ENCODE peak calls at places on chromosomes 2 and 18, in four cellular contexts. V is sigmoid colon, Y is OCI-LY7, D is A549. Q is an unnamed sample. For H3K9me3, the result is how much of the 10 kb centered on the place peaks cover.

GRCh38 chr2:160091381-160091780 is 29.0 kb upstream of the PLA2R1 start:
- DNase-seq in D (no peak), V (no peak), Y (no peak), Q (no peak)

GRCh38 chr2:61433606-61434005 is 37.3 kb downstream of the USP34 start:
- DNase-seq in V (no peak), D (no peak), Y (no peak), Q (no peak)

GRCh38 chr2:62284980-62285379 is 89.1 kb downstream of the B3GNT2 start:
- DNase-seq in D (no peak), V (no peak), Y (peak), Q (no peak)

GRCh38 chr2:8018956-8019355 is 662.9 kb upstream of the ID2 start:
- DNase-seq in V (no peak), Y (no peak), D (no peak), Q (no peak)

GRCh38 chr2:44768438-44769236 is 172.9 kb upstream of the SIX3 start:
- DNase-seq in D (no peak), V (no peak), Y (no peak), Q (no peak)

GRCh38 chr2:32711219-32711618 is 83.4 kb downstream of the TTC27 start:
- DNase-seq in Y (no peak), D (no peak), V (no peak), Q (peak)

GRCh38 chr18:31204169-31204568 is 41.5 kb upstream of the DSC1 start:
- DNase-seq in Y (no peak), D (no peak), V (no peak), Q (no peak)

GRCh38 chr18:46856975-46857374 is 60.3 kb downstream of the PIAS2 start:
- DNase-seq in V (no peak), Y (peak), D (no peak), Q (no peak)

GRCh38 chr18:1530650-1531049 is 626.0 kb downstream of the ADCYAP1 start:
- DNase-seq in D (no peak), Y (no peak), V (no peak), Q (no peak)

GRCh38 chr18:48826806-48827205 is 124.0 kb downstream of the SMAD7 start:
- DNase-seq in Y (no peak), V (peak), D (no peak), Q (no peak)

GRCh38 chr2:148666555-148666954 is 22.0 kb downstream of the EPC2 start:
- DNase-seq in Y (no peak), V (no peak), D (no peak), Q (no peak)

GRCh38 chr2:46308081-46308480 is 10.9 kb downstream of the EPAS1 start:
- DNase-seq in V (no peak), Y (no peak), D (no peak), Q (no peak)

GRCh38 chr2:173087793-173088493 is 12.3 kb downstream of the MAP3K20 start:
- DNase-seq in V (no peak), D (no peak), Y (no peak), Q (no peak)

GRCh38 chr2:19885791-19886190 is 16.0 kb downstream of the TTC32 start:
- DNase-seq in D (no peak), V (peak), Y (no peak), Q (no peak)

GRCh38 chr18:74373428-74373827 is 57.8 kb downstream of the C18orf63 start:
- DNase-seq in D (no peak), Y (no peak), V (no peak), Q (no peak)

GRCh38 chr2:229081411-229081810 is 189.7 kb downstream of the PID1 start:
- DNase-seq in V (no peak), Y (no peak), D (no peak), Q (no peak)

GRCh38 chr2:203989536-203989935 is 53.0 kb downstream of the ICOS start:
- DNase-seq in V (no peak), D (no peak), Y (no peak), Q (no peak)

GRCh38 chr2:238716171-238716570 is 131.7 kb upstream of the TWIST2 start:
- DNase-seq in Y (no peak), V (no peak), D (no peak), Q (no peak)

GRCh38 chr2:152421521-152422367 is 86.8 kb downstream of the FMNL2 start:
- DNase-seq in Y (no peak), D (peak), V (no peak), Q (peak)

GRCh38 chr2:209629622-209630021 is 142.0 kb upstream of the UNC80 start:
- DNase-seq in Y (no peak), V (no peak), D (no peak), Q (no peak)

GRCh38 chr18:50973367-50974126 is 5.7 kb downstream of the ELAC1 start:
- DNase-seq in D (peak), V (no peak), Y (no peak), Q (no peak)

GRCh38 chr2:88329815-88330603 is 122.5 kb downstream of the FOXI3 start:
- DNase-seq in D (no peak), V (no peak), Y (no peak), Q (no peak)

GRCh38 chr2:201633862-201634261 is 9.4 kb downstream of the TMEM237 start:
- DNase-seq in Y (no peak), V (no peak), D (no peak), Q (no peak)

GRCh38 chr2:26251893-26252292 is 7.2 kb downstream of the HADHB start:
- DNase-seq in Y (no peak), V (peak), D (no peak), Q (peak)

GRCh38 chr18:54020346-54020745 is 204.1 kb downstream of the MBD2 start:
- DNase-seq in Y (no peak), V (no peak), D (no peak), Q (no peak)

GRCh38 chr2:61566566-61566965 is 28.4 kb upstream of the XPO1 start:
- DNase-seq in D (no peak), V (no peak), Y (no peak), Q (no peak)

GRCh38 chr2:120653026-120653425 is 82.6 kb upstream of the GLI2 start:
- DNase-seq in D (no peak), V (no peak), Y (no peak), Q (no peak)

GRCh38 chr18:8409151-8409550 is 200.1 kb upstream of the RAB12 start:
- DNase-seq in V (no peak), Y (no peak), D (no peak), Q (no peak)

GRCh38 chr2:160574472-160575140 is 81.0 kb upstream of the RBMS1 start:
- DNase-seq in V (no peak), Y (no peak), D (no peak), Q (no peak)

GRCh38 chr2:110114801-110115200 is 821 bp downstream of the MALL start:
- DNase-seq in Y (no peak), D (peak), V (no peak), Q (no peak)

GRCh38 chr2:188412190-188412589 is 120.5 kb downstream of the GULP1 start:
- DNase-seq in Y (no peak), V (no peak), D (no peak), Q (no peak)

GRCh38 chr2:195477248-195477995 is 179.6 kb upstream of the SLC39A10 start:
- DNase-seq in D (no peak), V (no peak), Y (no peak), Q (no peak)

GRCh38 chr18:44502221-44502620 is 178.5 kb upstream of the SETBP1 start:
- DNase-seq in D (no peak), V (no peak), Y (no peak), Q (no peak)

GRCh38 chr2:57728691-57729090 is 317.9 kb upstream of the VRK2 start:
- DNase-seq in V (no peak), D (no peak), Y (no peak), Q (no peak)

GRCh38 chr2:175726213-175726612 is 275.9 kb downstream of the LNPK start:
- DNase-seq in Y (no peak), D (no peak), V (no peak), Q (no peak)

GRCh38 chr2:85804583-85804982 is 50.8 kb downstream of the ATOH8 start:
- DNase-seq in Y (peak), D (peak), V (peak), Q (no peak)

DNA sequence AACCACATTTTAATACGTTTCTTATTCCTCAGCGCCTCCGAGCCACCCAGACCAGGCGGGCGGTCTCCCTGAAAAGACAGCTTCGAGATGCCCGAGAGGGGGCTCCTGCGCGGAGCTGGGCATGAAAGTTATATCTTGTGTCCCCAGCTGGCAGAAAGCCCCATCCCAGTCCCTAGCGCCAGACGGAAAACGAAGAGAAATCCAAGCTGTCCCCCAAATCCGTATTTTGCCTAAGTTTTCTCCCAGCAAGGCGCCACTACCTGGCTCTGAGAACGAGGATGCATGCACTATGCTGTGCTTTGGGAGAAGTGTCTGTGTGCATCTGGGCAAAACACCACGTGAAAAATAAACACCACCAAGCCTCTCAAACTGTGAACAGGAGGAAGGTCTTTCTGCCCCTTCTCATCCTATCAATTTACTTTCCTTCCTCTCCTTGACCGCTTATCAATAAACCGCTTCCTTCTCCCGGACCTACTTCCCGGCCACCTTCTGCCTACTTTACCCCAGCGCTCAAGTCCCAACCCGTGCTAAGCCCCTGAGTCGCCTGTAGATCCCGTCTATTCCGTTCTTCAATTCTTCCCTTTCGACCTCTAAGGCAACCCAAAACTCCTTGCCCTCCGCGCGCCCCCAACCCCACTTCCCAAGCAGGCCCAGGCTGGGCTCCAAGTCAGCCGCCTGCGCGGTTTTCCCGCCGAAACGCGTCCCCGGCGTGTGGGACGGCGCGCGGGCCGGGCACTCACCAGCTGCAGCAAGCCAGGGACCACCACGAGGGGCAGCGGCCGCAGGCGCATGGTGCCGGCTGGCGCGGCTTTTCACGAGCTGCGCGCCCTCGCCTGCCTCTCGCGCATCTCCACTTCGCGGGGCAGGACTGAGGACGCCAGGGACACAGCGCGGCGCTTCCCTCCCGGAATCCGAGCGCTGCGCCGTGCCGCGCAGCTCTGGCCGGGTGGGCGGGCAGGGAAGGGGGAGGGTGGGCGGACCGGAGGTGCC is at the start of gene NXPH2:
- DNase-seq in Y (no peak), D (no peak), V (no peak), Q (no peak)
- TF ChIP-seq CTCF in Y (no peak), D (no peak), V (no peak), Q (no peak)

GRCh38 chr2:98472132-98472650 is 27.5 kb downstream of the INPP4A start:
- DNase-seq in Y (no peak), V (peak), D (no peak), Q (no peak)

GRCh38 chr2:98474979-98475632 is 30.4 kb downstream of the INPP4A start:
- DNase-seq in V (peak), Y (no peak), D (no peak), Q (no peak)

GRCh38 chr2:98471402-98472131 is 26.9 kb downstream of the INPP4A start:
- DNase-seq in Y (no peak), D (no peak), V (peak), Q (no peak)

GRCh38 chr2:98473995-98474780 is 29.5 kb downstream of the INPP4A start:
- DNase-seq in Y (no peak), D (no peak), V (peak), Q (no peak)

GRCh38 chr2:98472961-98473746 is 28.5 kb downstream of the INPP4A start:
- DNase-seq in D (no peak), Y (no peak), V (peak), Q (no peak)
- H3K9me3 ChIP-seq in D (under half), Y (under half), V (under half), Q (under half)

DNA sequence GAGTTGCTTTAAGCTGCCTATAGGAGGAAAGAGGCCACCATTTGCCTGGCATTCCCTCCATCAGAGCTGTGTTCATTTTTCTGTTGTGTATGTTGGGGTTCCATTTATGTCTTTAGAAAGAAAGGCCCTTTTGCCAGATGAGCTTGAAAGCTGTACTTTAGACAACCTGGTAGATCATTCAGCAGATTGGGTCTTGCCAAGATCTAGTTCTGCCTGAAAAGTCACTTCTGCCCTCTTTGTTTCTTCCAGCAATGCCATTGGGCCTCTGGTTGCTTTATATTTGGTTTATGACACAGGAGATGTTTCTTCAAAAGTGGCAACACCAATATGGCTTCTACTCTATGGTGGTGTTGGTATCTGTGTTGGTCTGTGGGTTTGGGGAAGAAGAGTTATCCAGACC is 14.4 kb downstream of the SLC20A1 start:
- DNase-seq in D (no peak), V (no peak), Y (no peak), Q (no peak)
- H3K27ac ChIP-seq in D (no peak), V (no peak), Y (no peak), Q (no peak)

GRCh38 chr2:111702809-111703196 is 181.2 kb downstream of the ANAPC1 start:
- DNase-seq in D (no peak), V (no peak), Y (no peak), Q (no peak)

GRCh38 chr2:111701798-111702118 is 182.2 kb downstream of the ANAPC1 start:
- DNase-seq in D (no peak), V (no peak), Y (no peak), Q (no peak)

GRCh38 chr2:111702119-111702808 is 181.7 kb downstream of the ANAPC1 start:
- DNase-seq in D (peak), Y (peak), V (no peak), Q (peak)

GRCh38 chr2:111698743-111699554 is 185.0 kb downstream of the ANAPC1 start:
- DNase-seq in V (peak), D (peak), Y (peak), Q (peak)

DNA sequence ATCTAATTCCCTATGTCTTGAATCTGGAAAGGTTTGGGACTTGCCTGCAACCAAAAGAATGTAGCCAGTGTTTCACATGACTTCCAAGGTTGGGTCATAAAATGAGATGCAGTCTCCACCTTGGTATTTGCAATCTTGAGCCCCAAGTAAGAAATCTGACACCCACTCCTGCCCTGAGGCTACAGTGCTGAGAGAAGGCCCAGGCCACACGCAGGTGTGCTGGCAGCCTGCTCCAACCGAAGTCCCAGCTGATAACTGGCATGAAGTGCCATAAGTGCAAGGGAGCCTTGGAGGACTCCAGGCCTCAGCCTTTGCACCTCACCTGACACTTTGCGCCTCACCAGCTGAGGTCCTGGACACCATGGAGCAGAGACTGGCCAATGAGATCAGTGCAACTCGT is 182.7 kb downstream of the ANAPC1 start:
- DNase-seq in Y (no peak), D (no peak), V (peak), Q (no peak)
- TF ChIP-seq CTCF in Y (no peak), D (no peak), V (no peak), Q (no peak)

GRCh38 chr2:13711154-13711553 is 921.4 kb upstream of the LRATD1 start:
- DNase-seq in D (no peak), Y (no peak), V (no peak), Q (no peak)
- H3K9me3 ChIP-seq in D (under half), Y (under half), V (under half), Q (under half)

DNA sequence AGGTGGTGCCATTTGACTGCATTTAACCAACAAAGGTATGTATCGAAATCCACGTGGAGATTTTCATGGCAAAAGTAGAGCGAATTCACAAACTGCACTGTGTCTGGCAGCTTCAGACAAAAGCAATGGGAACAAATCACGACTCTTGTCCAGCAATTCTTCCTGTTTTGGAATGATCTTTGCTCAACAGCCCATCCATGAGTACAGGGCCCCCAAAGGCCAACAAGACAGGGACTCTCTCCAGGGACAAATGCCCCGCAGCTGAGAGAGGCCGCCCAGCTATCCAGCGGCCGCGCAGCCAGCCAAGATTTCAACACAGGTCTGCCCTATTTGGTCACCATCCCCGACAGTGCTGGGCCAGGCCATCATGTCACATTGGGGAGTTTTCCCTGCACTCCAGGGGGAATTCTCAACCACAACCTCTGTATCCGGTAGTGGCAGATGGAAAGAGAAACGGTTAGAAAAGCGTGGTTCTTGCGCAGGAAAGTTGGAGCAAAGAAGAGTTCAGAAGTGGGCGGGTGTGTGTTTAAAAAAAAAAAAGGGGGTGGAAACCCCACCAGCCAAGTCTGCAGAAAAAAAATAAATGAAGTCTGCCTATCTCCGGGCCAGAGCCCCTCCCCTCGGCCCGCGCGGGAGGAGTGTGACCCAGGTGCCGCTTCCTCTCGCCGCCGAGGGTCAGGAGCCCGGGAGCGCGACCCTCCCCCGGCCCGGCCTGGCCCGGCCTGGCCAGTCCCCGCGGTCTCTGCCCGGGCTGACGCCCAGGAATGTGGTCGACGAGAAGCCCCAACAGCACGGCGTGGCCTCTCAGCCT is at the start of gene GYPC:
- DNase-seq in D (no peak), Y (peak), V (peak), Q (peak)
- H3K27ac ChIP-seq in D (no peak), Y (peak), V (peak), Q (peak)

DNA sequence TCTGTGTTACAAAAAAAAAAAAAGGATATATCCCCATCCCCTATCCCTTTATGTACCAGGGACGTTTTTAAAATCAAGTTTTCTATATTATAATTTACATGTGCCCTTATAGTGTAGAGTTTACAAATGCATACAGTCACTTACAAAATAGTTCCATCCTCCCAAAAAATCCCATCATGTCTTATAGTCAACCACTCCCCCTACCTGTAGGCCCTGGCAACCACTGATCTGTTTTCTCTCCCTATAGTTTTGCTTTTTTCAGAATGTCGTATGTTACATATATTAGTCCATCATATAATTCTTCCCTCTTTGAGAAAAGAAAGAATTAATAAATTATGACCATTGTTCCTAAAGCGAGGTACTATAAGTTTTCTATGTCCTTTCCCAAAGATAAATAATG is 17.8 kb downstream of the CFAP210 start:
- DNase-seq in D (no peak), Y (peak), V (no peak), Q (no peak)
- TF ChIP-seq CTCF in D (no peak), Y (peak), V (no peak), Q (no peak)

DNA sequence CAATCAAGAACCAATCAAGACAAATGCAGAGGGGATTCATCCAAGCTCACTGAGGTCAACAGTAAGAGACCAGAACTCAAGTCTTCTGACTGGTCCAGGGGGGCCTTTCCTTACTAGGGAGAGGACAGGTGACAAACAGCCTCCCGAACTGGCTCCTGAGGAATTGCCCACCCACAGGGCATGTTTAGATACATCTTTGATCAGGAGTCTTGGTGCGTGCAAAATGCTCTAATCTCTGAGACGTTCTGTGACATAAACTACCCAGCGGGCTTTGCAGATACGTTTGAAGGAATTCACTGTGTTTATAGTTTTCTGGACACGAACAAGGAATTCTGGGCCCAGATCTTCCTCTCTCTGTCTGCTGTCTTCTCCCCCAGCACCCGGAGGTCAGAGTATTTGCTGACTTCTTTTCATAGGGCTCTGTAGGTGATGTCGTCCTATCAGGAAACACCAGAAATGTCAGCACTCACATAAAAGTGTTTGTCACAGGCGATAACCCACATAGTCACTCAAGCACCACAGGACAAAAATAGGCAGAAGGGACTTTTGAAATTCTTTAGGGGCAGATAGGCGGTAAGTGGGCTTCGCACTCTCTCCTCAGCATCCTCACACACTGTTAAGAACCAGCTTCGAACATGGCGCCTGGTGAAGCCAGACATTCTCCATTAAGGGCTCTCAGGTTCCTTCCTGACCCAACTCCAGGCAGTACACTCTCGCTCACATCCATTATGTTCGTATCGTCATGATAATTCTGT is 349.0 kb downstream of the CYRIA start:
- DNase-seq in Y (no peak), D (no peak), V (no peak), Q (no peak)
- H3K9me3 ChIP-seq in Y (under half), D (under half), V (under half), Q (under half)